ENCODE peak calls at places on chromosomes 7 and 10, in nine cellular contexts. B is HCT116; U is transverse colon; O is GM20000; A is chondrocyte; J is AG09319; W is CD8-positive, alpha-beta T cell; X is tibial artery; M is heart right ventricle. P is an unnamed sample.

GRCh38 chr10:2392145-2392812 is 655.0 kb upstream of the ADARB2 start:
- DNase-seq in B (no peak), U (no peak), O (peak), A (no peak), J (no peak), W (no peak), X (no peak), M (no peak), P (no peak)

GRCh38 chr10:6120691-6121090 is 31.9 kb downstream of the RBM17 start:
- DNase-seq in B (no peak), U (no peak), O (no peak), A (no peak), J (no peak), W (no peak), X (no peak), M (no peak), P (no peak)

GRCh38 chr10:125291841-125292240 is 131.5 kb upstream of the CTBP2 start:
- DNase-seq in B (no peak), U (no peak), O (no peak), A (no peak), J (no peak), W (no peak), X (no peak), M (no peak), P (no peak)

GRCh38 chr7:155020996-155021395 is 18.1 kb upstream of the PAXIP1 start:
- DNase-seq in B (no peak), U (no peak), O (no peak), A (no peak), J (no peak), W (no peak), X (no peak), M (no peak), P (no peak)

GRCh38 chr7:28187012-28187411 is 6.4 kb upstream of the JAZF1 start:
- DNase-seq in B (no peak), U (no peak), O (no peak), A (no peak), J (no peak), W (no peak), X (no peak), M (no peak), P (no peak)

GRCh38 chr7:141369422-141369821 is 181.8 kb upstream of the AGK start:
- DNase-seq in B (no peak), U (no peak), O (no peak), A (no peak), J (no peak), W (no peak), X (no peak), M (peak), P (no peak)

GRCh38 chr7:135768990-135769389 is 20.4 kb upstream of the FAM180A start:
- DNase-seq in B (no peak), U (no peak), O (no peak), A (no peak), J (no peak), W (no peak), X (no peak), M (peak), P (no peak)

GRCh38 chr7:40733111-40733510 is 598.3 kb downstream of the SUGCT start:
- DNase-seq in B (no peak), U (no peak), O (no peak), A (no peak), J (no peak), W (no peak), X (no peak), M (no peak), P (no peak)

GRCh38 chr10:34513636-34514035 is 301.5 kb downstream of the PARD3 start:
- DNase-seq in B (no peak), U (no peak), O (no peak), A (no peak), J (no peak), W (no peak), X (no peak), M (no peak), P (no peak)

GRCh38 chr7:102318482-102318971 is 31.9 kb downstream of the SH2B2 start:
- DNase-seq in B (peak), U (no peak), O (no peak), A (no peak), J (no peak), W (no peak), X (no peak), M (peak), P (peak)

GRCh38 chr10:66828957-66829356 is 96.9 kb upstream of the LRRTM3 start:
- DNase-seq in B (no peak), U (no peak), O (no peak), A (no peak), J (no peak), W (no peak), X (no peak), M (no peak), P (no peak)

GRCh38 chr7:74405899-74406512 is 47.7 kb upstream of the GTF2IRD1 start:
- DNase-seq in B (no peak), U (no peak), O (no peak), A (peak), J (no peak), W (no peak), X (no peak), M (no peak), P (no peak)

GRCh38 chr10:106387063-106387462 is 777.4 kb downstream of the SORCS1 start:
- DNase-seq in B (no peak), U (no peak), O (no peak), A (no peak), J (no peak), W (no peak), X (no peak), M (no peak), P (no peak)

GRCh38 chr10:26665080-26666048 is 32.1 kb upstream of the PDSS1 start:
- DNase-seq in B (no peak), U (no peak), O (no peak), A (no peak), J (no peak), W (no peak), X (no peak), M (no peak), P (no peak)

GRCh38 chr7:137975223-137975622 is 26.7 kb downstream of the CREB3L2 start:
- DNase-seq in B (no peak), U (no peak), O (peak), A (no peak), J (no peak), W (no peak), X (peak), M (peak), P (no peak)

GRCh38 chr7:151251328-151251925 is 2.9 kb upstream of the SMARCD3 start:
- DNase-seq in B (no peak), U (peak), O (peak), A (no peak), J (no peak), W (peak), X (peak), M (peak), P (peak)

GRCh38 chr7:81333004-81333403 is 414.2 kb upstream of the SEMA3C start:
- DNase-seq in B (no peak), U (no peak), O (no peak), A (no peak), J (no peak), W (no peak), X (no peak), M (no peak), P (no peak)

GRCh38 chr7:106848851-106849442 is 16.1 kb upstream of the PIK3CG start:
- DNase-seq in B (no peak), U (no peak), O (no peak), A (no peak), J (no peak), W (no peak), X (no peak), M (no peak), P (no peak)

GRCh38 chr7:27108390-27109127 is 6.1 kb upstream of the HOXA2 start:
- DNase-seq in B (no peak), U (peak), O (no peak), A (no peak), J (no peak), W (no peak), X (no peak), M (no peak), P (no peak)

GRCh38 chr10:69061305-69062161 is 26.4 kb upstream of the SRGN start:
- DNase-seq in B (no peak), U (peak), O (no peak), A (no peak), J (peak), W (no peak), X (peak), M (peak), P (no peak)

GRCh38 chr7:19110026-19110777 is 7.2 kb downstream of the TWIST1 start:
- DNase-seq in B (no peak), U (no peak), O (no peak), A (no peak), J (no peak), W (no peak), X (no peak), M (no peak), P (no peak)

GRCh38 chr7:26667514-26668133 is 196.8 kb downstream of the SKAP2 start:
- DNase-seq in B (peak), U (peak), O (peak), A (no peak), J (peak), W (peak), X (no peak), M (no peak), P (peak)

GRCh38 chr7:50502947-50503346 is 52.8 kb upstream of the FIGNL1 start:
- DNase-seq in B (no peak), U (no peak), O (no peak), A (peak), J (no peak), W (no peak), X (peak), M (no peak), P (no peak)

GRCh38 chr10:124657806-124658205 is 86.4 kb downstream of the FAM53B start:
- DNase-seq in B (no peak), U (no peak), O (no peak), A (no peak), J (no peak), W (peak), X (no peak), M (no peak), P (no peak)

GRCh38 chr7:151553356-151553755 is 33.7 kb upstream of the RHEB start:
- DNase-seq in B (no peak), U (no peak), O (no peak), A (no peak), J (no peak), W (no peak), X (no peak), M (no peak), P (no peak)

GRCh38 chr7:25849361-25850184 is 302.4 kb upstream of the NFE2L3 start:
- DNase-seq in B (no peak), U (no peak), O (no peak), A (no peak), J (peak), W (no peak), X (peak), M (no peak), P (no peak)

GRCh38 chr10:70324341-70324861 is 40.6 kb upstream of the NPFFR1 start:
- DNase-seq in B (no peak), U (no peak), O (peak), A (peak), J (no peak), W (peak), X (peak), M (no peak), P (no peak)

GRCh38 chr7:94056796-94057207 is 52.6 kb upstream of the BET1 start:
- DNase-seq in B (no peak), U (no peak), O (no peak), A (no peak), J (peak), W (no peak), X (no peak), M (no peak), P (no peak)

GRCh38 chr10:46518028-46518725 is 38.3 kb downstream of the GPRIN2 start:
- DNase-seq in B (no peak), U (peak), O (no peak), A (peak), J (no peak), W (no peak), X (no peak), M (no peak), P (no peak)

GRCh38 chr7:30708983-30709382 is 26.7 kb upstream of the CRHR2 start:
- DNase-seq in B (no peak), U (no peak), O (no peak), A (no peak), J (peak), W (no peak), X (peak), M (peak), P (no peak)

GRCh38 chr7:158413962-158414961 is 173.4 kb downstream of the PTPRN2 start:
- DNase-seq in B (no peak), U (no peak), O (no peak), A (peak), J (no peak), W (no peak), X (peak), M (no peak), P (no peak)

GRCh38 chr10:29621161-29621560 is 13.6 kb downstream of the SVIL start:
- DNase-seq in B (no peak), U (no peak), O (no peak), A (no peak), J (no peak), W (no peak), X (peak), M (no peak), P (no peak)

GRCh38 chr10:78258303-78259030 is 224.8 kb downstream of the RPS24 start:
- DNase-seq in B (no peak), U (no peak), O (no peak), A (no peak), J (no peak), W (no peak), X (no peak), M (no peak), P (no peak)
- TF ChIP-seq CTCF in B (peak), U (no peak), O (no peak), A (peak), J (no peak), W (no peak), X (no peak), M (no peak), P (no peak)

DNA sequence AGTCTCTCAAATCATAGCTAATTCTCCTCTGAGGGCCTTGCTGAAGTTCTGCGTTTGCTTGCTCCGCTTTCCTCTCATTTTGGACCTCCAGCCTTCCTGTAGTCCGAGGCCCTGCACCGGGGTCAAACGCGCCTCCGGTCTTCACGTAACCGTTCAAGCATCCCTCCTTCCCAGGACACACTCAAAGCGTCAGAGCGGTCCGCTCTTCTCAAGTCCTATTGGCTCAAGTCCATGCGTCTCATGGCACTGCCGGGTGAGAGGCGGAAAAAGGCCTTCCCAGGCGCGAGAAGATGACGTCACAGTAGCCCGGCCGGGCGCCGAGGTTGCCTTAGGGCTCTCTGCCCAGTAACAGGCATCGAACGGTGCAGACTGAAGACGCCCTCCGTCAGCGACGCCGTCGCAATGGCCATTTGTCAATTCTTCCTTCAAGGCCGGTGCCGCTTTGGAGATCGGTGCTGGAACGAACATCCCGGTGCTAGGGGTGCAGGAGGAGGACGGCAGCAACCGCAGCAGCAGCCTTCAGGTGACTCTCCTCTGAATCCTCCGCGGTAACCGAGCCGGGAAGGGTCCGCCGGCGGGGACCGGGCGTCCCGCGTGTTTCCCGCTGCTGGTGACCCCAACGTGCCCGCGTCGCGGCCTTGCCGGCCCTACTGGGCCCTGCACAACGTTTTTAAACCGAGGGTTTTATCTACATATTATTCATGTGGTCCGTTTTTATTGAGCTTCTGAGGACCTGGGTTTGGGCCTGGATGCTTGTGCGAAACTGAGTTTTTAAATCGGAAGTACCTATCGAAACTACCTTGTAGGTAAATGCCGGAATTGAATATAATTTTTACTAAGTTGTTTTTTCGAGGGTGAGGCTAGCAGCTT is at the start of gene NUP42:
- DNase-seq in B (peak), U (peak), O (peak), A (peak), J (peak), W (peak), X (peak), M (peak), P (peak)
- TF ChIP-seq CTCF in B (no peak), U (no peak), O (no peak), A (no peak), J (no peak), W (no peak), X (no peak), M (no peak), P (no peak)

GRCh38 chr10:13705526-13706169 is 118.9 kb downstream of the PRPF18 start:
- DNase-seq in B (no peak), U (no peak), O (no peak), A (no peak), J (no peak), W (no peak), X (no peak), M (no peak), P (no peak)

GRCh38 chr10:13708256-13708990 is 121.7 kb downstream of the PRPF18 start:
- DNase-seq in B (no peak), U (no peak), O (no peak), A (no peak), J (no peak), W (no peak), X (no peak), M (no peak), P (no peak)

GRCh38 chr10:13706604-13707003 is 119.8 kb downstream of the PRPF18 start:
- DNase-seq in B (no peak), U (peak), O (no peak), A (no peak), J (no peak), W (no peak), X (no peak), M (no peak), P (no peak)

GRCh38 chr10:13706175-13706574 is 119.4 kb downstream of the PRPF18 start:
- DNase-seq in B (no peak), U (no peak), O (no peak), A (no peak), J (no peak), W (no peak), X (no peak), M (no peak), P (no peak)

DNA sequence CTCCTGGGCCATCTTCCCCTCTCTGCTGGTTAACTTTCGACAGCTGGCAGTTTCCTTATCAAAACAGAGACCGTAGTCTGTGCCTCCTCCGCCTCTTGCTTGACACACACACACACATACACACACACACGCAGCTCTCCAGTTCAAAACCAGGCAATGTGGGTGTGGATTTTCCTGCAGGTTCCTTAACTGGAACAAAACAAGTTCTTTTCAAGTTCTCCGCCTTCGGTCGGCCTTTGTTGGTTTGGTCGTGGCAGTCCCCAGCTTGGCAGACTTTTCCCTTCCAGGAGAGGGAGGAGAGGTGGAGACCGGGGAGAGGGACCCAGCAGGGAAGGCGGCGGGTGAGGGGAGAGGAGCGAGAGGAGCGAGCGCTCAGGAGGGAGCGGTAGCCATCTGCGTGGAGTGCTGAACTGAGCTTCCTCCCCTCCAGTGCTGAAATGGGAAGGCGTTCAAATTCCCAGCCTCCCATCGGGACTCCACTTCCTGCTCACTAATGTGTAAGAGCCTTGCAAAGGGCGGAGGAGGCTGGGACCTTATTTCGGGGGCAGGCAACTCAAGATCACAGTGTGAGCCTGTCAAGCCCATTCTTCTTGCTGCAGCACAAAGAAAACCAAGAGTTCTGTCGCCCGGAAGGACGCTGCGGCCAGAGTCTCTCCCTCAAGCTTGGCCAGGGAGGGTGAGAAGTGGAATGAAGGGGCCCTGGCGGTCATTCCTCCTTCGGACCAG is 120.6 kb downstream of the PRPF18 start:
- DNase-seq in B (no peak), U (peak), O (peak), A (no peak), J (peak), W (no peak), X (peak), M (peak), P (no peak)
- TF ChIP-seq CTCF in B (no peak), U (no peak), O (no peak), A (peak), J (peak), W (no peak), X (no peak), M (no peak), P (no peak)

GRCh38 chr10:51789118-51789517 is 89.7 kb upstream of the CSTF2T start:
- DNase-seq in B (no peak), U (no peak), O (no peak), A (no peak), J (no peak), W (no peak), X (no peak), M (no peak), P (no peak)

GRCh38 chr10:51788270-51788669 is 88.9 kb upstream of the CSTF2T start:
- DNase-seq in B (no peak), U (no peak), O (no peak), A (no peak), J (no peak), W (no peak), X (no peak), M (no peak), P (no peak)

GRCh38 chr10:51786016-51786683 is 86.8 kb upstream of the CSTF2T start:
- DNase-seq in B (no peak), U (no peak), O (no peak), A (no peak), J (no peak), W (no peak), X (no peak), M (no peak), P (no peak)

GRCh38 chr10:51783907-51784306 is 84.5 kb upstream of the CSTF2T start:
- DNase-seq in B (no peak), U (no peak), O (no peak), A (no peak), J (no peak), W (no peak), X (no peak), M (no peak), P (no peak)

GRCh38 chr10:51786684-51787035 is 87.3 kb upstream of the CSTF2T start:
- DNase-seq in B (no peak), U (no peak), O (no peak), A (no peak), J (no peak), W (no peak), X (no peak), M (no peak), P (no peak)
- TF ChIP-seq CTCF in B (no peak), U (no peak), O (no peak), A (no peak), J (no peak), W (no peak), X (no peak), M (no peak), P (no peak)

GRCh38 chr10:88991161-88991899 is 732 bp downstream of the FAS start:
- DNase-seq in B (peak), U (peak), O (peak), A (peak), J (peak), W (peak), X (peak), M (peak), P (no peak)
- TF ChIP-seq CTCF in B (no peak), U (no peak), O (peak), A (peak), J (peak), W (no peak), X (peak), M (no peak), P (no peak)

DNA sequence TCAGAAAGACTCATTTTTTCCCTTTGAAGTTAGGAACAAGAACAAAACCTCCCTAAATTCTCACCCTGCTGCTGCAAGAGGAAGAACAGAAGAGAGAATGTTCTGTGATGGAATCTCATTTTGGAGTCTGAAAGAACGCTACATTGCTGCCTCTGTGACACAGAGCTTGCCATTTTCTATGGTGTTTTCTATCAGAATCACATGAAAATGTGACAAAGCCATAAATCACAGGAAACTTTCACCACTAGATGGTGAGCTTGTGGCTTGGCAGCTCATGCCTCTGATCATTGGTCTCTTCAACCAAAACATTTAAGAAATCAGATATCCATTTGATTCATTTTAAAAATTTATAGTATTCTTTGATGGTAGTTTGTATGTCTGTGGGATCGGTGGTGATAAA is 82.9 kb downstream of the CADPS2 start:
- DNase-seq in B (peak), U (no peak), O (peak), A (no peak), J (peak), W (no peak), X (no peak), M (no peak), P (no peak)
- TF ChIP-seq CTCF in B (peak), U (peak), O (no peak), A (peak), J (peak), W (no peak), X (peak), M (peak), P (peak)